ENCODE peak calls at places on chromosomes 6 and 20, in four cellular contexts. One of them, this sample, is unnamed.

GRCh38 chr6:26104457-26105108 is 17.4 kb downstream of the HFE start:
- DNase-seq in mesenchymal stem cell: no peak
- DNase-seq in AG04450: no peak
- DNase-seq in uterus: peak; percentile 31
- DNase-seq in this sample: peak; percentile 70

GRCh38 chr6:22041797-22042489 is 254.9 kb downstream of the PRL start:
- DNase-seq in AG04450: peak; percentile 15
- DNase-seq in uterus: no peak
- DNase-seq in mesenchymal stem cell: no peak
- DNase-seq in this sample: no peak

GRCh38 chr20:62832212-62832922 is 15.5 kb downstream of the COL9A3 start:
- DNase-seq in AG04450: no peak
- DNase-seq in mesenchymal stem cell: no peak
- DNase-seq in uterus: no peak
- DNase-seq in this sample: peak; percentile 46

GRCh38 chr6:41022294-41022693 is 16.7 kb downstream of the UNC5CL start:
- DNase-seq in mesenchymal stem cell: no peak
- DNase-seq in uterus: no peak
- DNase-seq in AG04450: no peak
- DNase-seq in this sample: no peak

GRCh38 chr20:4775322-4776078 is 53.8 kb downstream of the PRND start:
- DNase-seq in mesenchymal stem cell: no peak
- DNase-seq in AG04450: no peak
- DNase-seq in uterus: no peak
- DNase-seq in this sample: no peak

GRCh38 chr6:22451960-22452359 is 117.4 kb upstream of the HDGFL1 start:
- DNase-seq in mesenchymal stem cell: no peak
- DNase-seq in uterus: no peak
- DNase-seq in AG04450: no peak
- DNase-seq in this sample: no peak

GRCh38 chr6:139580592-139581484 is 206.4 kb upstream of the CITED2 start:
- DNase-seq in uterus: no peak
- DNase-seq in AG04450: no peak
- DNase-seq in mesenchymal stem cell: no peak
- DNase-seq in this sample: no peak

GRCh38 chr20:20369353-20370086 is 1.6 kb downstream of the INSM1 start:
- DNase-seq in uterus: no peak
- DNase-seq in mesenchymal stem cell: no peak
- DNase-seq in AG04450: no peak
- DNase-seq in this sample: peak; percentile 40

GRCh38 chr6:81814365-81815109 is 62.1 kb upstream of the TENT5A start:
- DNase-seq in AG04450: no peak
- DNase-seq in uterus: no peak
- DNase-seq in mesenchymal stem cell: peak; percentile 17
- DNase-seq in this sample: no peak

GRCh38 chr6:102215425-102215824 is 821.9 kb downstream of the GRIK2 start:
- DNase-seq in uterus: no peak
- DNase-seq in AG04450: no peak
- DNase-seq in mesenchymal stem cell: no peak
- DNase-seq in this sample: no peak

GRCh38 chr6:86154852-86155251 is 512.2 kb upstream of the SYNCRIP start:
- DNase-seq in AG04450: no peak
- DNase-seq in mesenchymal stem cell: no peak
- DNase-seq in uterus: no peak
- DNase-seq in this sample: no peak

GRCh38 chr20:40189621-40190020 is 499.4 kb downstream of the MAFB start:
- DNase-seq in mesenchymal stem cell: peak; percentile 1
- DNase-seq in AG04450: no peak
- DNase-seq in uterus: no peak
- DNase-seq in this sample: no peak

GRCh38 chr6:89347825-89348224 is 4.7 kb downstream of the UBE2J1 start:
- DNase-seq in AG04450: no peak
- DNase-seq in mesenchymal stem cell: no peak
- DNase-seq in uterus: no peak
- DNase-seq in this sample: no peak

GRCh38 chr20:58719971-58720371 is 27.4 kb downstream of the NPEPL1 start:
- DNase-seq in AG04450: no peak
- DNase-seq in mesenchymal stem cell: no peak
- DNase-seq in uterus: no peak
- DNase-seq in this sample: no peak

GRCh38 chr6:38192011-38192410 is 372.5 kb downstream of the ZFAND3 start:
- DNase-seq in uterus: no peak
- DNase-seq in AG04450: no peak
- DNase-seq in mesenchymal stem cell: no peak
- DNase-seq in this sample: no peak

GRCh38 chr20:25619514-25619913 is 4.3 kb downstream of the NANP start:
- DNase-seq in AG04450: no peak
- DNase-seq in mesenchymal stem cell: no peak
- DNase-seq in uterus: no peak
- DNase-seq in this sample: no peak

GRCh38 chr6:4384638-4385036 is 249.3 kb upstream of the ECI2 start:
- DNase-seq in mesenchymal stem cell: no peak
- DNase-seq in uterus: no peak
- DNase-seq in AG04450: no peak
- DNase-seq in this sample: no peak

GRCh38 chr6:84554069-84554468 is 210.3 kb downstream of the TBX18 start:
- DNase-seq in uterus: no peak
- DNase-seq in AG04450: no peak
- DNase-seq in mesenchymal stem cell: no peak
- DNase-seq in this sample: no peak

GRCh38 chr20:611843-612185 is 1.7 kb upstream of the TCF15 start:
- DNase-seq in mesenchymal stem cell: no peak
- DNase-seq in AG04450: no peak
- DNase-seq in uterus: no peak
- DNase-seq in this sample: no peak

GRCh38 chr20:1629321-1629720 is 9.5 kb upstream of the SIRPB1 start:
- DNase-seq in mesenchymal stem cell: no peak
- DNase-seq in AG04450: no peak
- DNase-seq in uterus: no peak
- DNase-seq in this sample: no peak

GRCh38 chr6:156720739-156721714 is 56.2 kb upstream of the ARID1B start:
- DNase-seq in AG04450: no peak
- DNase-seq in uterus: peak; percentile 20
- DNase-seq in mesenchymal stem cell: peak; percentile 54
- DNase-seq in this sample: peak; percentile 95

GRCh38 chr20:8532169-8532568 is 400.1 kb downstream of the PLCB1 start:
- DNase-seq in AG04450: no peak
- DNase-seq in mesenchymal stem cell: no peak
- DNase-seq in uterus: no peak
- DNase-seq in this sample: no peak

GRCh38 chr6:124298682-124299081 is 495.0 kb downstream of the NKAIN2 start:
- DNase-seq in mesenchymal stem cell: no peak
- DNase-seq in uterus: no peak
- DNase-seq in AG04450: no peak
- DNase-seq in this sample: no peak

GRCh38 chr20:58407966-58408557 is 19.0 kb downstream of the VAPB start:
- DNase-seq in mesenchymal stem cell: peak; percentile 35
- DNase-seq in uterus: no peak
- DNase-seq in AG04450: no peak
- DNase-seq in this sample: no peak

GRCh38 chr6:3226422-3227362 is 761 bp downstream of the TUBB2B start:
- DNase-seq in AG04450: no peak
- DNase-seq in mesenchymal stem cell: peak; percentile 52
- DNase-seq in uterus: no peak
- DNase-seq in this sample: no peak

GRCh38 chr20:21397341-21398108 is at the start of gene NKX2-4:
- DNase-seq in AG04450: no peak
- DNase-seq in mesenchymal stem cell: no peak
- DNase-seq in uterus: no peak
- DNase-seq in this sample: no peak

GRCh38 chr20:21395666-21396044 is 1.7 kb downstream of the NKX2-4 start:
- DNase-seq in mesenchymal stem cell: peak; percentile 23
- DNase-seq in AG04450: no peak
- DNase-seq in uterus: no peak
- DNase-seq in this sample: no peak

GRCh38 chr20:56245761-56246160 is 2.8 kb upstream of the MC3R start:
- DNase-seq in uterus: no peak
- DNase-seq in mesenchymal stem cell: no peak
- DNase-seq in AG04450: no peak
- DNase-seq in this sample: no peak

GRCh38 chr20:54043044-54043967 is 27.1 kb downstream of the BCAS1 start:
- DNase-seq in AG04450: no peak
- DNase-seq in uterus: peak; percentile 26
- DNase-seq in mesenchymal stem cell: no peak
- DNase-seq in this sample: no peak

GRCh38 chr6:110664933-110665332 is 150.3 kb downstream of the CDK19 start:
- DNase-seq in uterus: no peak
- DNase-seq in mesenchymal stem cell: peak; percentile 22
- DNase-seq in AG04450: no peak
- DNase-seq in this sample: peak; percentile 68

GRCh38 chr20:24851346-24852019 is 97.6 kb upstream of the CST7 start:
- DNase-seq in AG04450: no peak
- DNase-seq in mesenchymal stem cell: no peak
- DNase-seq in uterus: no peak
- DNase-seq in this sample: no peak

GRCh38 chr6:6712979-6713514 is 124.5 kb downstream of the LY86 start:
- DNase-seq in mesenchymal stem cell: peak; percentile 46
- DNase-seq in uterus: no peak
- DNase-seq in AG04450: no peak
- DNase-seq in this sample: no peak

GRCh38 chr6:135146160-135146920 is 34.8 kb upstream of the MYB start:
- DNase-seq in mesenchymal stem cell: peak; percentile 54
- DNase-seq in AG04450: no peak
- DNase-seq in uterus: no peak
- DNase-seq in this sample: no peak

GRCh38 chr20:45817652-45818194 is 5.3 kb downstream of the UBE2C start:
- DNase-seq in mesenchymal stem cell: peak; percentile 86
- DNase-seq in AG04450: peak; percentile 57
- DNase-seq in uterus: no peak
- DNase-seq in this sample: no peak

GRCh38 chr20:38810926-38811325 is 5.4 kb downstream of the PPP1R16B start:
- DNase-seq in AG04450: no peak
- DNase-seq in uterus: no peak
- DNase-seq in mesenchymal stem cell: no peak
- DNase-seq in this sample: no peak
- H3K4me3 ChIP-seq in AG04450: no peak overlapping the region
- H3K4me3 ChIP-seq in uterus: no peak overlapping the region
- H3K4me3 ChIP-seq in mesenchymal stem cell: no peak overlapping the region
- H3K4me3 ChIP-seq in this sample: no peak overlapping the region

GRCh38 chr6:32244946-32245398 is 21.1 kb upstream of the NOTCH4 start:
- DNase-seq in mesenchymal stem cell: peak; percentile 80
- DNase-seq in uterus: peak; percentile 90
- DNase-seq in AG04450: peak; percentile 39
- DNase-seq in this sample: peak; percentile 61
- H3K4me3 ChIP-seq in mesenchymal stem cell: no peak overlapping the region
- H3K4me3 ChIP-seq in uterus: no peak overlapping the region
- H3K4me3 ChIP-seq in AG04450: no peak overlapping the region
- H3K4me3 ChIP-seq in this sample: no peak overlapping the region

GRCh38 chr6:12029979-12030737 is 18.0 kb downstream of the HIVEP1 start:
- DNase-seq in mesenchymal stem cell: no peak
- DNase-seq in uterus: no peak
- DNase-seq in AG04450: no peak
- DNase-seq in this sample: no peak
- H3K4me3 ChIP-seq in mesenchymal stem cell: no peak overlapping the region
- H3K4me3 ChIP-seq in uterus: no peak overlapping the region
- H3K4me3 ChIP-seq in AG04450: no peak overlapping the region
- H3K4me3 ChIP-seq in this sample: no peak overlapping the region

DNA sequence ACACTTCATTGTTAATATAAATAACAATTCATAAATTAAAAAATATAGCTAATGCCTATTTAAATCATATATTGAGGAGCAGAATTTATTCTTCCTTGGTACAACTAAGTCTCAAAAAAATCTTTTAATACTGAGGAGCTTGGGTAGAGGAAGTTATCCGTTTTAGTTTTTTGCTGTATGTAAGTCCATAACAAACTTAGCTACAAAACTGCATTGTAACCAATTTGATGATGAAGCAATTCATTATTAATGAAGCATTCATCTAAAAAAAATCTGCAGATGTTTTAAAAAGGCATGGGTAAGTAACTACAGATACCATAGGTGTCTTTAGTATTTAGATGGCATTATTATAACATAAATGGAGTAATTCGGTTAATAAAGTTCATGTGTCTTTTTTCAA is 1.3 kb downstream of the KHDRBS2 start:
- DNase-seq in mesenchymal stem cell: no peak
- DNase-seq in uterus: no peak
- DNase-seq in AG04450: no peak
- DNase-seq in this sample: no peak
- H3K4me3 ChIP-seq in mesenchymal stem cell: no peak overlapping the region
- H3K4me3 ChIP-seq in uterus: no peak overlapping the region
- H3K4me3 ChIP-seq in AG04450: no peak overlapping the region
- H3K4me3 ChIP-seq in this sample: no peak overlapping the region

GRCh38 chr6:100462990-100463684 is 1.6 kb downstream of the SIM1 start:
- DNase-seq in uterus: no peak
- DNase-seq in mesenchymal stem cell: no peak
- DNase-seq in AG04450: no peak
- DNase-seq in this sample: no peak
- H3K4me3 ChIP-seq in uterus: no peak overlapping the region
- H3K4me3 ChIP-seq in mesenchymal stem cell: no peak overlapping the region
- H3K4me3 ChIP-seq in AG04450: no peak overlapping the region
- H3K4me3 ChIP-seq in this sample: no peak overlapping the region

DNA sequence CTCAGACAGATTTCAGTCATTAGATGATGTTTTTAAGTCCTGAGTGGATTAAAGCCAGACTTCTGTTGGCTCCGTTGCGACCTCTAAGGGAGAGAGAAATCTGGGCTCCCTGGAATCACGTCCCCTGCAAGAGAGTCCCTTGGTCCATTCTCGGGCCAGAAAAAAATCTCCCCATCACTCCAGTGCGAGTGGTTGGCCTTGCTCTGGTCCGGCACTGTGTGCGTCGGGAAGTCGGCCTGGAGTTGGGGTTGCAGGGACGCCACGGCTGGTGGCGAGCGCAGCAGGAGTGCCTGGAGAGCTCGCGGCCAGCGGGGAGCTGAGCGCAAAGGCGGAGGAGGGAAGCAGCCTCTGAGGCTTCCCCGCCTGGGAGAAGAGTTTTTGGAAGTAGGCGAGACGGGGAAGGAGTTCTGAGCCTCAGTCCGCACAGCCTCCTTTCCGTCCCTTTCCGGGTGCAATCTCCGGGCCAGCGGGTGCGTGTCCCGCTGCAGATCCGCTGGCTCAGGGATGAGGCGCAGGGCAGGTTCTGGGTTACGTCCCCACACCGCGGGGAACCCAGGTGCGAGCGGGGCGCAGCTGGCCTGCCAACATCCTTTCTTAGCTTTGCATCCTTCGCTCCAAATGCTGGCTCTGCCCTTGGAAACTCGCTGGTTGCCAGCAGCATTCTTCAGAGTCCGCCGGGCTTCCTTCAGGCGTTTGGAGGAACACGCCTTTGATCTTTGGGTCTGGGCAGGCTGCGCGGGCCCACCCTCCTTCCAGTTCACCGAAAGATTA is 6.8 kb downstream of the TCF21 start:
- DNase-seq in uterus: no peak
- DNase-seq in mesenchymal stem cell: peak; percentile 68
- DNase-seq in AG04450: no peak
- DNase-seq in this sample: peak; percentile 25
- H3K4me3 ChIP-seq in uterus: peak overlapping the region; percentile 28
- H3K4me3 ChIP-seq in mesenchymal stem cell: peak overlapping the region; percentile 5
- H3K4me3 ChIP-seq in AG04450: peak overlapping the region; percentile 33
- H3K4me3 ChIP-seq in this sample: peak overlapping the region; percentile 22